ENCODE peak calls at places on chromosomes 12 and 14, in five cellular contexts. One of them, this sample, is unnamed.

GRCh38 chr14:85124896-85125295 is 405.0 kb upstream of the FLRT2 start:
- DNase-seq in A549: no peak
- DNase-seq in GM12878: no peak
- DNase-seq in endothelial cell of umbilical vein: no peak
- DNase-seq in K562: no peak
- DNase-seq in this sample: no peak

GRCh38 chr12:87930033-87930432 is 99.2 kb downstream of the C12orf50 start:
- DNase-seq in A549: no peak
- DNase-seq in GM12878: no peak
- DNase-seq in endothelial cell of umbilical vein: no peak
- DNase-seq in K562: no peak
- DNase-seq in this sample: no peak

GRCh38 chr12:106226884-106227640 is 20.8 kb downstream of the CKAP4 start:
- DNase-seq in A549: peak; percentile 69
- DNase-seq in GM12878: no peak
- DNase-seq in endothelial cell of umbilical vein: peak; percentile 65
- DNase-seq in K562: peak; percentile 57
- DNase-seq in this sample: peak; percentile 69

GRCh38 chr12:121804417-121805111 is 755 bp downstream of the SETD1B start:
- DNase-seq in A549: peak; percentile 65
- DNase-seq in GM12878: no peak
- DNase-seq in endothelial cell of umbilical vein: peak; percentile 39
- DNase-seq in K562: peak; percentile 66
- DNase-seq in this sample: peak; percentile 87

GRCh38 chr12:5377997-5378596 is 53.8 kb upstream of the NTF3 start:
- DNase-seq in A549: no peak
- DNase-seq in GM12878: no peak
- DNase-seq in endothelial cell of umbilical vein: no peak
- DNase-seq in K562: no peak
- DNase-seq in this sample: no peak

GRCh38 chr14:93592786-93593185 is 162.0 kb downstream of the UNC79 start:
- DNase-seq in A549: no peak
- DNase-seq in GM12878: no peak
- DNase-seq in endothelial cell of umbilical vein: no peak
- DNase-seq in K562: no peak
- DNase-seq in this sample: no peak

GRCh38 chr12:1552171-1552570 is 42.2 kb downstream of the FBXL14 start:
- DNase-seq in A549: no peak
- DNase-seq in GM12878: no peak
- DNase-seq in endothelial cell of umbilical vein: no peak
- DNase-seq in K562: no peak
- DNase-seq in this sample: no peak

GRCh38 chr12:25949343-25949742 is 9.1 kb upstream of the RASSF8 start:
- DNase-seq in A549: no peak
- DNase-seq in GM12878: no peak
- DNase-seq in endothelial cell of umbilical vein: no peak
- DNase-seq in K562: no peak
- DNase-seq in this sample: no peak

GRCh38 chr14:32512348-32512747 is 183.2 kb downstream of the AKAP6 start:
- DNase-seq in A549: no peak
- DNase-seq in GM12878: no peak
- DNase-seq in endothelial cell of umbilical vein: no peak
- DNase-seq in K562: no peak
- DNase-seq in this sample: no peak

GRCh38 chr12:50050410-50051280 is 6.8 kb upstream of the ASIC1 start:
- DNase-seq in A549: no peak
- DNase-seq in GM12878: no peak
- DNase-seq in endothelial cell of umbilical vein: no peak
- DNase-seq in K562: peak; percentile 96
- DNase-seq in this sample: peak; percentile 98

GRCh38 chr14:89340200-89340667 is 76.8 kb downstream of the FOXN3 start:
- DNase-seq in A549: no peak
- DNase-seq in GM12878: no peak
- DNase-seq in endothelial cell of umbilical vein: no peak
- DNase-seq in K562: no peak
- DNase-seq in this sample: peak; percentile 38

GRCh38 chr12:82565982-82566381 is 120.7 kb upstream of the TMTC2 start:
- DNase-seq in A549: no peak
- DNase-seq in GM12878: no peak
- DNase-seq in endothelial cell of umbilical vein: peak; percentile 71
- DNase-seq in K562: no peak
- DNase-seq in this sample: no peak

GRCh38 chr12:49079796-49080195 is 10.0 kb upstream of the RHEBL1 start:
- DNase-seq in A549: no peak
- DNase-seq in GM12878: no peak
- DNase-seq in endothelial cell of umbilical vein: no peak
- DNase-seq in K562: no peak
- DNase-seq in this sample: no peak

GRCh38 chr12:6945613-6946012 is 1.8 kb downstream of the C12orf57 start:
- DNase-seq in A549: no peak
- DNase-seq in GM12878: no peak
- DNase-seq in endothelial cell of umbilical vein: no peak
- DNase-seq in K562: no peak
- DNase-seq in this sample: no peak
- TF ChIP-seq MYC in A549: no peak
- TF ChIP-seq MYC in GM12878: no peak
- TF ChIP-seq MYC in endothelial cell of umbilical vein: no peak
- TF ChIP-seq MYC in K562: no peak
- TF ChIP-seq MYC in this sample: no peak

DNA sequence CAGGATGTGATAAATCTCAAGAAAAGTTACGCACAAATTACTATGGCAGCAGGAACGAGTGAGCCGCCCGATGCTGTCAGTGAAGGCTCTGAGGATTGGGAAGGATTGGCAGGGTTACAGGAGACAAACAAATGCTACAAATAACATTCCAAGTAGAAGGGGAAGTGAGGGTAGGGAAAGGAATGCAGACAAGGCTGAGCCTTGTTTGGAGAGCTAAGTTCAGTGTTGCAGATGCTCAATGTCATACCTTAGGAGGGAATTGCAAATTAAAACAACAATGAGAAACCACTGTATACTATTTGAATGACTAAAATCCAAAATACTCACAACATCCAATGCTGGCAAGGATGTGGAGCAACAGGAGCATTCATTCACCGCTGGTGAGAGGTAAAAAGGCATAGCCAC is 1.3 kb downstream of the CLEC9A start:
- DNase-seq in A549: peak; percentile 61
- DNase-seq in GM12878: no peak
- DNase-seq in endothelial cell of umbilical vein: peak; percentile 99
- DNase-seq in K562: no peak
- DNase-seq in this sample: no peak
- TF ChIP-seq MAX in A549: no peak
- TF ChIP-seq MAX in GM12878: no peak
- TF ChIP-seq MAX in endothelial cell of umbilical vein: no peak
- TF ChIP-seq MAX in K562: no peak
- TF ChIP-seq MAX in this sample: no peak

GRCh38 chr14:44297437-44297836 is 209.6 kb downstream of the FSCB start:
- DNase-seq in A549: no peak
- DNase-seq in GM12878: no peak
- DNase-seq in endothelial cell of umbilical vein: no peak
- DNase-seq in K562: no peak
- DNase-seq in this sample: no peak
- H3K4me3 ChIP-seq in A549: no peak overlapping the region
- H3K4me3 ChIP-seq in GM12878: no peak overlapping the region
- H3K4me3 ChIP-seq in endothelial cell of umbilical vein: no peak overlapping the region
- H3K4me3 ChIP-seq in K562: no peak overlapping the region
- H3K4me3 ChIP-seq in this sample: no peak overlapping the region

GRCh38 chr12:102399653-102400052 is 80.7 kb downstream of the IGF1 start:
- DNase-seq in A549: no peak
- DNase-seq in GM12878: no peak
- DNase-seq in endothelial cell of umbilical vein: no peak
- DNase-seq in K562: no peak
- DNase-seq in this sample: no peak

GRCh38 chr12:102406033-102406584 is 74.3 kb downstream of the IGF1 start:
- DNase-seq in A549: no peak
- DNase-seq in GM12878: peak; percentile 77
- DNase-seq in endothelial cell of umbilical vein: peak; percentile 9
- DNase-seq in K562: peak; percentile 71
- DNase-seq in this sample: no peak

GRCh38 chr12:102396276-102396675 is 84.1 kb downstream of the IGF1 start:
- DNase-seq in A549: no peak
- DNase-seq in GM12878: no peak
- DNase-seq in endothelial cell of umbilical vein: no peak
- DNase-seq in K562: no peak
- DNase-seq in this sample: no peak

GRCh38 chr12:102401087-102401486 is 79.3 kb downstream of the IGF1 start:
- DNase-seq in A549: no peak
- DNase-seq in GM12878: no peak
- DNase-seq in endothelial cell of umbilical vein: no peak
- DNase-seq in K562: no peak
- DNase-seq in this sample: no peak
- TF ChIP-seq MYC in A549: no peak
- TF ChIP-seq MYC in GM12878: no peak
- TF ChIP-seq MYC in endothelial cell of umbilical vein: no peak
- TF ChIP-seq MYC in K562: no peak
- TF ChIP-seq MYC in this sample: no peak

GRCh38 chr14:54650331-54651017 is 83.5 kb downstream of the SAMD4A start:
- DNase-seq in A549: peak; percentile 38
- DNase-seq in GM12878: no peak
- DNase-seq in endothelial cell of umbilical vein: peak; percentile 93
- DNase-seq in K562: no peak
- DNase-seq in this sample: no peak
- TF ChIP-seq MAX in A549: peak; percentile 35
- TF ChIP-seq MAX in GM12878: no peak
- TF ChIP-seq MAX in endothelial cell of umbilical vein: peak; percentile 82
- TF ChIP-seq MAX in K562: no peak
- TF ChIP-seq MAX in this sample: no peak

This sample was measured in NB4.